ENCODE peak calls at places on chromosomes 12 and 14, in seven cellular contexts. One of them, this sample, is unnamed.

GRCh38 chr12:14578646-14579045 is 11.0 kb upstream of the PLBD1 start:
- DNase-seq in fibroblast of lung: no peak
- DNase-seq in GM23338: no peak
- DNase-seq in kidney: no peak
- DNase-seq in A549: no peak
- DNase-seq in ovary: no peak
- DNase-seq in colonic mucosa: no peak
- DNase-seq in this sample: no peak

GRCh38 chr12:75646329-75646940 is 135.0 kb upstream of the KRR1 start:
- DNase-seq in fibroblast of lung: no peak
- DNase-seq in GM23338: no peak
- DNase-seq in kidney: no peak
- DNase-seq in A549: no peak
- DNase-seq in ovary: no peak
- DNase-seq in colonic mucosa: no peak
- DNase-seq in this sample: no peak

GRCh38 chr14:75264036-75264435 is 14.6 kb upstream of the FOS start:
- DNase-seq in fibroblast of lung: no peak
- DNase-seq in GM23338: no peak
- DNase-seq in kidney: no peak
- DNase-seq in A549: no peak
- DNase-seq in ovary: no peak
- DNase-seq in colonic mucosa: no peak
- DNase-seq in this sample: no peak

GRCh38 chr14:22908601-22909000 is 10.3 kb downstream of the RBM23 start:
- DNase-seq in fibroblast of lung: peak; percentile 54
- DNase-seq in GM23338: no peak
- DNase-seq in kidney: no peak
- DNase-seq in A549: no peak
- DNase-seq in ovary: no peak
- DNase-seq in colonic mucosa: no peak
- DNase-seq in this sample: no peak

GRCh38 chr14:103105580-103106168 is 11.1 kb downstream of the EXOC3L4 start:
- DNase-seq in fibroblast of lung: no peak
- DNase-seq in GM23338: no peak
- DNase-seq in kidney: no peak
- DNase-seq in A549: no peak
- DNase-seq in ovary: no peak
- DNase-seq in colonic mucosa: peak; percentile 56
- DNase-seq in this sample: no peak

GRCh38 chr12:113090740-113091139 is 34.2 kb downstream of the DTX1 start:
- DNase-seq in fibroblast of lung: no peak
- DNase-seq in GM23338: no peak
- DNase-seq in kidney: no peak
- DNase-seq in A549: no peak
- DNase-seq in ovary: no peak
- DNase-seq in colonic mucosa: no peak
- DNase-seq in this sample: no peak

GRCh38 chr12:100987552-100988277 is 193.1 kb downstream of the ANO4 start:
- DNase-seq in fibroblast of lung: peak; percentile 22
- DNase-seq in GM23338: peak; percentile 80
- DNase-seq in kidney: no peak
- DNase-seq in A549: peak; percentile 21
- DNase-seq in ovary: peak; percentile 18
- DNase-seq in colonic mucosa: no peak
- DNase-seq in this sample: peak; percentile 83

GRCh38 chr12:109728921-109729836 is 15.6 kb downstream of the FAM222A start:
- DNase-seq in fibroblast of lung: no peak
- DNase-seq in GM23338: no peak
- DNase-seq in kidney: peak; percentile 57
- DNase-seq in A549: no peak
- DNase-seq in ovary: no peak
- DNase-seq in colonic mucosa: no peak
- DNase-seq in this sample: no peak

DNA sequence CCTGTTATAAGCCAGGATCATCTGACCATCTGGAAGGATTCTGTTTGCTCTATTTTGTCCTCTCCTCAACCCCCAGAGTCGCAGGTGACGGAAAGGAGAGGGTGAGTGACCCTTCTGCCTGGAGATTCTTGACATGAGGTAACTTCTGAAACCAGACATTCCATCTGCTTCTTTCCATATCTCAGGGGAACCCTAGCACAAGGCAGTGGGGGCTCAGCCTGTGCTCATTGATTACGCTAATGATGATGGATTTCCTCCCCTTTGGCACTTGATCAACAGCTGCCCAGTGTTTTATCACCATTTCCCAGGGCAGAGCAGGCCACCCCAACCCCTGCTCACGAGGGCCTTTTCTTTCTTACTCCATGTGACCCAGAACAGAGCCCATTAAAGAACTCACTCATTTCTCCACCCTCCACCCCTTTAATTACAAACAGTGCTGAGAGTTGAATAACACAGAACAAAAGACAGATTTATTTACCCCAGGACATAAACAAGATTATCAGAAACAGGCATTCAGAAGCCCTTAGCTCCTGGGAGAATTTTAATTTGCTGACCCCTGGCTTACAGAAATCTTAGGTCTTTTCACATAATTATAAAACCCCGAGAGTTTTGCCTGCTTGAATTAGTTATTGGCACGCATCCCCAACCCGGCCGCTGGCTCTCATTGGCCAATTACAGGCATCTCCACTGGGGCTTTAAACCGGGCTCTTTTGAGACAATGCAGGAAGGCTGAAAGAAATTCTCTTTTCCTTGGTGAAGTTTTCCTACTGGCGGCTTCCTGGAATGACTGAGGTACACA is 32.0 kb upstream of the CCDC60 start:
- DNase-seq in fibroblast of lung: no peak
- DNase-seq in GM23338: peak; percentile 28
- DNase-seq in kidney: no peak
- DNase-seq in A549: no peak
- DNase-seq in ovary: no peak
- DNase-seq in colonic mucosa: no peak
- DNase-seq in this sample: peak; percentile 19
- H3K4me1 ChIP-seq in fibroblast of lung: no peaks in the 10 kb centered on the region
- H3K4me1 ChIP-seq in GM23338: no peaks in the 10 kb centered on the region
- H3K4me1 ChIP-seq in kidney: no peaks in the 10 kb centered on the region
- H3K4me1 ChIP-seq in A549: no peaks in the 10 kb centered on the region
- H3K4me1 ChIP-seq in ovary: no peaks in the 10 kb centered on the region
- H3K4me1 ChIP-seq in colonic mucosa: no peaks in the 10 kb centered on the region
- H3K4me1 ChIP-seq in this sample: no peaks in the 10 kb centered on the region

DNA sequence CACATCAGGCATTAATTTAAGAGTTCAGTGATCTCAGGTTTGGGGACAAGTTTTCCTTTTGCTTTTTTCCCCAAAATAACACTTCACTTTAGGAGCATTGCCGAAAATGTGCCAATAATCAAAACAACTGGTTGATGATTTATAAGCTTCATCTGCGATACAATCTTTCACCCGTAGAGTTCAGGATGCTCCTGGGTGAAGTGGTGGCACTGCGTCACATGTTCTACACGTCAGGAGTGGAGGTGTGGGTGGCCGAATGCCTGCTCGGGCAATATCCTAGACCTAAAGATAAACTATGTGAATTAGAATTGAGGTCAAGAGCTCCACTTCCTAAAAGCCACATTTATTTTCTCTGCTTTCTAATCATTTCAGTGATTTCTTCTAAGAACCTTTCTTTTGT is 70.9 kb upstream of the DICER1 start:
- DNase-seq in fibroblast of lung: no peak
- DNase-seq in GM23338: no peak
- DNase-seq in kidney: no peak
- DNase-seq in A549: no peak
- DNase-seq in ovary: no peak
- DNase-seq in colonic mucosa: no peak
- DNase-seq in this sample: no peak
- TF ChIP-seq CTCF in fibroblast of lung: no peak
- TF ChIP-seq CTCF in GM23338: no peak
- TF ChIP-seq CTCF in kidney: peak; percentile 4
- TF ChIP-seq CTCF in A549: no peak
- TF ChIP-seq CTCF in ovary: no peak
- TF ChIP-seq CTCF in colonic mucosa: no peak
- TF ChIP-seq CTCF in this sample: no peak

GRCh38 chr12:49874142-49874897 is 29.4 kb downstream of the FAIM2 start:
- DNase-seq in fibroblast of lung: peak; percentile 34
- DNase-seq in GM23338: no peak
- DNase-seq in kidney: peak; percentile 45
- DNase-seq in A549: no peak
- DNase-seq in ovary: peak; percentile 8
- DNase-seq in colonic mucosa: no peak
- DNase-seq in this sample: no peak

GRCh38 chr12:49878021-49878420 is 25.7 kb downstream of the FAIM2 start:
- DNase-seq in fibroblast of lung: no peak
- DNase-seq in GM23338: no peak
- DNase-seq in kidney: no peak
- DNase-seq in A549: no peak
- DNase-seq in ovary: no peak
- DNase-seq in colonic mucosa: no peak
- DNase-seq in this sample: no peak

GRCh38 chr12:49876070-49876469 is 27.6 kb downstream of the FAIM2 start:
- DNase-seq in fibroblast of lung: no peak
- DNase-seq in GM23338: no peak
- DNase-seq in kidney: no peak
- DNase-seq in A549: no peak
- DNase-seq in ovary: no peak
- DNase-seq in colonic mucosa: no peak
- DNase-seq in this sample: no peak

GRCh38 chr12:49875115-49875720 is 28.5 kb downstream of the FAIM2 start:
- DNase-seq in fibroblast of lung: no peak
- DNase-seq in GM23338: no peak
- DNase-seq in kidney: no peak
- DNase-seq in A549: no peak
- DNase-seq in ovary: peak; percentile 8
- DNase-seq in colonic mucosa: no peak
- DNase-seq in this sample: no peak

DNA sequence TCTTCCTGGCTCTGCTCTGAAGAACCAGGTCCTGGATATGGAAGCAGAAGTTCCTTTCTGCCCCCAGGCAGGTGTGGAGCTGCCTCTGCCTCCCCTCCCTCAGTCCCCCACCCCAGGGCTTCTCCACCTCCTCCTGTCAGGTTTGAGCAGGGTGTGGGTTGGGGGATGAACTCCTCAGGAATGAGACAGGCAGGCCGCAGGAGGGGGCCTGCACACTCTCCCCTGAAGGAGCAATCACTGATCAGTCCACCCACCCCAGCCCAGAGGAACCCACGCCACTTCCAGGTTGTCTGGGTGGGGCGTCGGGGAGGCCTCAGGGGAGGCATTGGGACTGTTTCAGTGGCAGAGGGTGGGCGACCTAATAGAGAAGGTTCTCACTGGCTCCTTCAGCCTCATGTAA is 26.6 kb downstream of the FAIM2 start:
- DNase-seq in fibroblast of lung: no peak
- DNase-seq in GM23338: no peak
- DNase-seq in kidney: no peak
- DNase-seq in A549: no peak
- DNase-seq in ovary: no peak
- DNase-seq in colonic mucosa: no peak
- DNase-seq in this sample: no peak
- H3K4me1 ChIP-seq in fibroblast of lung: no peaks in the 10 kb centered on the region
- H3K4me1 ChIP-seq in GM23338: no peaks in the 10 kb centered on the region
- H3K4me1 ChIP-seq in kidney: peaks cover 17% of the 10 kb centered on the region
- H3K4me1 ChIP-seq in A549: no peaks in the 10 kb centered on the region
- H3K4me1 ChIP-seq in ovary: no peaks in the 10 kb centered on the region
- H3K4me1 ChIP-seq in colonic mucosa: no peaks in the 10 kb centered on the region
- H3K4me1 ChIP-seq in this sample: no peaks in the 10 kb centered on the region

DNA sequence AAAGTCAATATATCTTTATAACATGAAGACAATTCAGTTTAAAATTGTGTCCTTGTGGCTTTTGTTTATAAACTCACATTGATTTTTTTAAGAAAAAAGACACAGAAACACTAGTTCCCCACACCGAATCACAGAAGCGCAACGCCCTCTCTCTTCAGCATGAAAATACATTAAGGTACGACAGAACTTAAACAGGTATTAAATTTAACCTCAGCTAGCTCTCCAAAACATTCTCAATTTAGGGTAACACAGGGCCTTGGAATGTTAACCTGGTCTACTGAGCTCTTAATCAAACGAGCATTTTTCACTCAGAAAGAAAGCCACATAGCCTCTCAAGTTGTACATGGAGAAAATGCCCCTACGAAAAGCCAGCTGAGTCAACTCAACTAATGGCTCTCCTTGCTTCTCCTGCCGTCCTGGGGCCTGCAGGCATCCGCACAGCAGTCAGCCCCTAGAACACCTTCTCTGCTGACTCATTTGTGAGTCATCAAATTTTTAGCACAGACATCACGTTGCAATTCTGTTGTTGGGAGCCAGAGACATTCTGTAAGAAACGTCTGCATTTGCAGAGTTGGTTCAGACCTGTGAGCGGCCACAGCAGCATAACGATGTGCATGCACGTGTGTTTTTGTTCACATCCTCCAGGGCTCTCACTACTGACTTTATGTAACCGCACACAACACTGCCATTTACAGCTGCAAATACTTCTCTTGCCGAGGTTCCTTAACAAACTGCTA is 141.6 kb downstream of the ITPR2 start:
- DNase-seq in fibroblast of lung: peak; percentile 93
- DNase-seq in GM23338: peak; percentile 79
- DNase-seq in kidney: peak; percentile 45
- DNase-seq in A549: peak; percentile 64
- DNase-seq in ovary: peak; percentile 21
- DNase-seq in colonic mucosa: no peak
- DNase-seq in this sample: peak; percentile 80
- TF ChIP-seq CTCF in fibroblast of lung: no peak
- TF ChIP-seq CTCF in GM23338: no peak
- TF ChIP-seq CTCF in kidney: no peak
- TF ChIP-seq CTCF in A549: no peak
- TF ChIP-seq CTCF in ovary: no peak
- TF ChIP-seq CTCF in colonic mucosa: no peak
- TF ChIP-seq CTCF in this sample: no peak

GRCh38 chr14:89078021-89078676 is 253.7 kb downstream of the TTC8 start:
- DNase-seq in fibroblast of lung: peak; percentile 2
- DNase-seq in GM23338: no peak
- DNase-seq in kidney: no peak
- DNase-seq in A549: no peak
- DNase-seq in ovary: no peak
- DNase-seq in colonic mucosa: no peak
- DNase-seq in this sample: no peak
- H3K4me1 ChIP-seq in fibroblast of lung: no peaks in the 10 kb centered on the region
- H3K4me1 ChIP-seq in GM23338: no peaks in the 10 kb centered on the region
- H3K4me1 ChIP-seq in kidney: no peaks in the 10 kb centered on the region
- H3K4me1 ChIP-seq in A549: no peaks in the 10 kb centered on the region
- H3K4me1 ChIP-seq in ovary: peaks cover 6% of the 10 kb centered on the region
- H3K4me1 ChIP-seq in colonic mucosa: no peaks in the 10 kb centered on the region
- H3K4me1 ChIP-seq in this sample: no peaks in the 10 kb centered on the region